ENCODE peak calls at places on chromosome 16, in nine cellular contexts. One of them, this sample, is unnamed.

GRCh38 chr16:89996178-89996489 is 23.1 kb downstream of the DBNDD1 start:
- DNase-seq in colonic mucosa: no peak
- DNase-seq in cardiac muscle cell: no peak
- DNase-seq in right atrium auricular region: no peak
- DNase-seq in effector memory CD4-positive, alpha-beta T cell: no peak
- DNase-seq in body of pancreas: no peak
- DNase-seq in AG04450: no peak
- DNase-seq in right lobe of liver: no peak
- DNase-seq in A549: no peak
- DNase-seq in this sample: no peak

GRCh38 chr16:2028620-2029220 is 2.0 kb downstream of the NHERF2 start:
- DNase-seq in colonic mucosa: no peak
- DNase-seq in cardiac muscle cell: no peak
- DNase-seq in right atrium auricular region: no peak
- DNase-seq in effector memory CD4-positive, alpha-beta T cell: no peak
- DNase-seq in body of pancreas: no peak
- DNase-seq in AG04450: no peak
- DNase-seq in right lobe of liver: peak
- DNase-seq in A549: no peak
- DNase-seq in this sample: no peak

GRCh38 chr16:67801889-67802288 is 4.5 kb downstream of the RANBP10 start:
- DNase-seq in colonic mucosa: no peak
- DNase-seq in cardiac muscle cell: no peak
- DNase-seq in right atrium auricular region: no peak
- DNase-seq in effector memory CD4-positive, alpha-beta T cell: no peak
- DNase-seq in body of pancreas: no peak
- DNase-seq in AG04450: no peak
- DNase-seq in right lobe of liver: no peak
- DNase-seq in A549: no peak
- DNase-seq in this sample: no peak

GRCh38 chr16:7452090-7452489 is 119.4 kb downstream of the RBFOX1 start:
- DNase-seq in colonic mucosa: no peak
- DNase-seq in cardiac muscle cell: no peak
- DNase-seq in right atrium auricular region: no peak
- DNase-seq in effector memory CD4-positive, alpha-beta T cell: no peak
- DNase-seq in body of pancreas: no peak
- DNase-seq in AG04450: no peak
- DNase-seq in right lobe of liver: no peak
- DNase-seq in A549: no peak
- DNase-seq in this sample: no peak

GRCh38 chr16:28168991-28169554 is 42.7 kb downstream of the XPO6 start:
- DNase-seq in colonic mucosa: no peak
- DNase-seq in cardiac muscle cell: no peak
- DNase-seq in right atrium auricular region: no peak
- DNase-seq in effector memory CD4-positive, alpha-beta T cell: peak
- DNase-seq in body of pancreas: no peak
- DNase-seq in AG04450: no peak
- DNase-seq in right lobe of liver: no peak
- DNase-seq in A549: no peak
- DNase-seq in this sample: no peak

GRCh38 chr16:69397821-69398521 is 12.2 kb upstream of the TERF2 start:
- DNase-seq in colonic mucosa: peak
- DNase-seq in cardiac muscle cell: peak
- DNase-seq in right atrium auricular region: peak
- DNase-seq in effector memory CD4-positive, alpha-beta T cell: no peak
- DNase-seq in body of pancreas: peak
- DNase-seq in AG04450: no peak
- DNase-seq in right lobe of liver: no peak
- DNase-seq in A549: peak
- DNase-seq in this sample: no peak

GRCh38 chr16:85171004-85171808 is 58.9 kb upstream of the CIBAR2 start:
- DNase-seq in colonic mucosa: no peak
- DNase-seq in cardiac muscle cell: no peak
- DNase-seq in right atrium auricular region: no peak
- DNase-seq in effector memory CD4-positive, alpha-beta T cell: no peak
- DNase-seq in body of pancreas: no peak
- DNase-seq in AG04450: no peak
- DNase-seq in right lobe of liver: peak
- DNase-seq in A549: no peak
- DNase-seq in this sample: no peak

GRCh38 chr16:29694384-29695195 is 15.6 kb downstream of the QPRT start:
- DNase-seq in colonic mucosa: no peak
- DNase-seq in cardiac muscle cell: no peak
- DNase-seq in right atrium auricular region: no peak
- DNase-seq in effector memory CD4-positive, alpha-beta T cell: no peak
- DNase-seq in body of pancreas: no peak
- DNase-seq in AG04450: no peak
- DNase-seq in right lobe of liver: peak
- DNase-seq in A549: no peak
- DNase-seq in this sample: no peak

GRCh38 chr16:61274211-61274610 is 762.0 kb downstream of the CDH8 start:
- DNase-seq in colonic mucosa: no peak
- DNase-seq in cardiac muscle cell: no peak
- DNase-seq in right atrium auricular region: no peak
- DNase-seq in effector memory CD4-positive, alpha-beta T cell: no peak
- DNase-seq in body of pancreas: no peak
- DNase-seq in AG04450: no peak
- DNase-seq in right lobe of liver: no peak
- DNase-seq in A549: no peak
- DNase-seq in this sample: no peak

GRCh38 chr16:14454391-14454790 is 175.7 kb downstream of the PARN start:
- DNase-seq in colonic mucosa: no peak
- DNase-seq in cardiac muscle cell: peak
- DNase-seq in right atrium auricular region: no peak
- DNase-seq in effector memory CD4-positive, alpha-beta T cell: no peak
- DNase-seq in body of pancreas: no peak
- DNase-seq in AG04450: peak
- DNase-seq in right lobe of liver: no peak
- DNase-seq in A549: no peak
- DNase-seq in this sample: no peak

GRCh38 chr16:28326881-28327610 is 34.7 kb downstream of the SBK1 start:
- DNase-seq in colonic mucosa: peak
- DNase-seq in cardiac muscle cell: peak
- DNase-seq in right atrium auricular region: peak
- DNase-seq in effector memory CD4-positive, alpha-beta T cell: peak
- DNase-seq in body of pancreas: peak
- DNase-seq in AG04450: no peak
- DNase-seq in right lobe of liver: peak
- DNase-seq in A549: peak
- DNase-seq in this sample: no peak

GRCh38 chr16:65098916-65099315 is 22.9 kb downstream of the CDH11 start:
- DNase-seq in colonic mucosa: no peak
- DNase-seq in cardiac muscle cell: no peak
- DNase-seq in right atrium auricular region: no peak
- DNase-seq in effector memory CD4-positive, alpha-beta T cell: no peak
- DNase-seq in body of pancreas: no peak
- DNase-seq in AG04450: no peak
- DNase-seq in right lobe of liver: no peak
- DNase-seq in A549: no peak
- DNase-seq in this sample: no peak

GRCh38 chr16:62225675-62226074 is 189.4 kb upstream of the CDH8 start:
- DNase-seq in colonic mucosa: peak
- DNase-seq in cardiac muscle cell: peak
- DNase-seq in right atrium auricular region: peak
- DNase-seq in effector memory CD4-positive, alpha-beta T cell: no peak
- DNase-seq in body of pancreas: peak
- DNase-seq in AG04450: no peak
- DNase-seq in right lobe of liver: peak
- DNase-seq in A549: peak
- DNase-seq in this sample: no peak

GRCh38 chr16:46822270-46822669 is 8.7 kb downstream of the C16orf87 start:
- DNase-seq in colonic mucosa: no peak
- DNase-seq in cardiac muscle cell: peak
- DNase-seq in right atrium auricular region: no peak
- DNase-seq in effector memory CD4-positive, alpha-beta T cell: no peak
- DNase-seq in body of pancreas: no peak
- DNase-seq in AG04450: peak
- DNase-seq in right lobe of liver: no peak
- DNase-seq in A549: no peak
- DNase-seq in this sample: no peak
- H3K27ac ChIP-seq in colonic mucosa: no peak
- H3K27ac ChIP-seq in cardiac muscle cell: peak
- H3K27ac ChIP-seq in right atrium auricular region: no peak
- H3K27ac ChIP-seq in effector memory CD4-positive, alpha-beta T cell: no peak
- H3K27ac ChIP-seq in body of pancreas: no peak
- H3K27ac ChIP-seq in AG04450: no peak
- H3K27ac ChIP-seq in right lobe of liver: no peak
- H3K27ac ChIP-seq in A549: no peak
- H3K27ac ChIP-seq in this sample: no peak

DNA sequence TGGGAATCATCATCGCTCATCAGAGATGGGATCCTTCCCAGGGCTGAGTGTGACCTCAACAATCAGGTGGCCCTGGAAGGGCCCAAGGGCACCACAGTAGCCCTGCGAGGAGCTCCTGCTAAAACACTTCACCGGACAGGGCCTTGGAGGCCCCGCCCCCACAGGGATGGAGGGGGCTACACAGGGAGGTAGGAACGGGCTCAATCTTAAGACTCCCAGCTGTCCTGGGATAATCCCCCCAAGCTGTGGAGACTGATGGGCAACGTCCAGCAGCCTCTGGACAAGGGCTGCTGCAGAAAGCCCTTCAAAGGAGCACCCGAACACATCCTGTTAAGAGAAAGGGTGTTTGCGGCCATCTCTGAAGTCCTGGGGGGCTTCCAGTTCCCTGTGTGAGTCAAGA is 60.4 kb downstream of the ZNF423 start:
- DNase-seq in colonic mucosa: no peak
- DNase-seq in cardiac muscle cell: no peak
- DNase-seq in right atrium auricular region: no peak
- DNase-seq in effector memory CD4-positive, alpha-beta T cell: no peak
- DNase-seq in body of pancreas: no peak
- DNase-seq in AG04450: no peak
- DNase-seq in right lobe of liver: no peak
- DNase-seq in A549: no peak
- DNase-seq in this sample: no peak
- H3K27ac ChIP-seq in colonic mucosa: no peak
- H3K27ac ChIP-seq in cardiac muscle cell: no peak
- H3K27ac ChIP-seq in right atrium auricular region: no peak
- H3K27ac ChIP-seq in effector memory CD4-positive, alpha-beta T cell: no peak
- H3K27ac ChIP-seq in body of pancreas: no peak
- H3K27ac ChIP-seq in AG04450: no peak
- H3K27ac ChIP-seq in right lobe of liver: no peak
- H3K27ac ChIP-seq in A549: no peak
- H3K27ac ChIP-seq in this sample: no peak

GRCh38 chr16:87046235-87046634 is 271.0 kb downstream of the C16orf95 start:
- DNase-seq in colonic mucosa: no peak
- DNase-seq in cardiac muscle cell: no peak
- DNase-seq in right atrium auricular region: no peak
- DNase-seq in effector memory CD4-positive, alpha-beta T cell: no peak
- DNase-seq in body of pancreas: no peak
- DNase-seq in AG04450: no peak
- DNase-seq in right lobe of liver: no peak
- DNase-seq in A549: no peak
- DNase-seq in this sample: no peak

GRCh38 chr16:87044031-87044380 is 273.2 kb downstream of the C16orf95 start:
- DNase-seq in colonic mucosa: no peak
- DNase-seq in cardiac muscle cell: no peak
- DNase-seq in right atrium auricular region: no peak
- DNase-seq in effector memory CD4-positive, alpha-beta T cell: no peak
- DNase-seq in body of pancreas: no peak
- DNase-seq in AG04450: no peak
- DNase-seq in right lobe of liver: no peak
- DNase-seq in A549: peak
- DNase-seq in this sample: no peak

GRCh38 chr16:87043273-87044030 is 273.7 kb downstream of the C16orf95 start:
- DNase-seq in colonic mucosa: no peak
- DNase-seq in cardiac muscle cell: peak
- DNase-seq in right atrium auricular region: no peak
- DNase-seq in effector memory CD4-positive, alpha-beta T cell: no peak
- DNase-seq in body of pancreas: no peak
- DNase-seq in AG04450: peak
- DNase-seq in right lobe of liver: no peak
- DNase-seq in A549: no peak
- DNase-seq in this sample: no peak

GRCh38 chr16:87045462-87046216 is 271.6 kb downstream of the C16orf95 start:
- DNase-seq in colonic mucosa: no peak
- DNase-seq in cardiac muscle cell: no peak
- DNase-seq in right atrium auricular region: no peak
- DNase-seq in effector memory CD4-positive, alpha-beta T cell: no peak
- DNase-seq in body of pancreas: no peak
- DNase-seq in AG04450: no peak
- DNase-seq in right lobe of liver: no peak
- DNase-seq in A549: no peak
- DNase-seq in this sample: no peak

DNA sequence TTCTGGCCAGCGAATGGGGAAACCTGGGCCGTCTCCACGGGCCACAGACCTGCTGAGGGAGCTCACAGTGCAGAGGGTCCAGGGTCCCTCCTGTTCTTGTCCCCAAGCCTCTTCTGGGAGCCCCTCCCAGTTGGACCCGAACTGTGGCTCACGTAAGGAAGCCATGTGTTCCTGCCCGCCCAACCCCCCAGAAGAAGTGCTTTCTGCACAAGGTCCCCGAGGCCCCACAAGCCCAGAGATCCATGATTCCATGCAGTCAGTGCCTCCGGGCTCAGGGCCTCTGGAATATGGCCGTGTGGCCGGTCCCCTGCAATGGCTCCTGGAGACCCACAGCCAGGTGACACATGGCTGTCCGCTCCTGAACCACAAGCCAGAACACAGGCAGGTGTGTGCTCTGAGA is 272.4 kb downstream of the C16orf95 start:
- DNase-seq in colonic mucosa: no peak
- DNase-seq in cardiac muscle cell: no peak
- DNase-seq in right atrium auricular region: no peak
- DNase-seq in effector memory CD4-positive, alpha-beta T cell: no peak
- DNase-seq in body of pancreas: no peak
- DNase-seq in AG04450: no peak
- DNase-seq in right lobe of liver: no peak
- DNase-seq in A549: no peak
- DNase-seq in this sample: no peak
- H3K27ac ChIP-seq in colonic mucosa: no peak
- H3K27ac ChIP-seq in cardiac muscle cell: no peak
- H3K27ac ChIP-seq in right atrium auricular region: no peak
- H3K27ac ChIP-seq in effector memory CD4-positive, alpha-beta T cell: no peak
- H3K27ac ChIP-seq in body of pancreas: no peak
- H3K27ac ChIP-seq in AG04450: no peak
- H3K27ac ChIP-seq in right lobe of liver: no peak
- H3K27ac ChIP-seq in A549: no peak
- H3K27ac ChIP-seq in this sample: no peak

DNA sequence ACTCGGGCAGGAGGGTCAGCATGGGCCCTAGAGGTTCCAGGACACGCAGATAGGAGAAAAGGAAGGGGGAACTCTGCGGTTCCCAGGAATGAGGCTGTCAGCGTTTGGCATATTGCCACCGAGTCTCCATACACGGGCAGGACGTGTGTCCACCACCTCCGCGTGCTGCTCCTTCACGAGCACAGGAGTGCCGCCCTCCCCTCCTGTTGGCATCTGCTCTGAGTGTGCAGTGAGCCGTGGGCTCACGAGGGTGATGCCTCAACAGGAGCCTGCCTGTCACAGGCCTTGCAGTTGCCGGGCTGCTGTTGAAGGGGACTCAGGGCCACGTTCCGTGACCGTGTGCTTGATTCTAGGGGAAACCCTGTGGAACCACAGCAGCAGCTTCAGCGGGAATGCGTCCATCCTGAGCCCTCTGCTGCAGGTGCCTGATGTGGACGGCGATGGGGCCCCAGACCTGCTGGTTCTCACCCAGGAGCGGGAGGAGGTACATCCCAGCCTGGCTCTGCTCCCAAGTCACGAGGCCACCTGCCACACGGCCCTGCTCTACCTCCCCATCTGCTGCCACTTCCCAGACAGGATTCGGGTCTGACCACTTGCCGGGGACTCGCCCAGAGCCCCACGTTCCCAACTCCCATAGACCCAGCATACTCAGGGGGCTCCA is 14.6 kb downstream of the RGS11 start:
- DNase-seq in colonic mucosa: no peak
- DNase-seq in cardiac muscle cell: no peak
- DNase-seq in right atrium auricular region: no peak
- DNase-seq in effector memory CD4-positive, alpha-beta T cell: no peak
- DNase-seq in body of pancreas: no peak
- DNase-seq in AG04450: no peak
- DNase-seq in right lobe of liver: no peak
- DNase-seq in A549: no peak
- DNase-seq in this sample: no peak
- H3K27ac ChIP-seq in colonic mucosa: no peak
- H3K27ac ChIP-seq in cardiac muscle cell: no peak
- H3K27ac ChIP-seq in right atrium auricular region: peak
- H3K27ac ChIP-seq in effector memory CD4-positive, alpha-beta T cell: no peak
- H3K27ac ChIP-seq in body of pancreas: no peak
- H3K27ac ChIP-seq in AG04450: no peak
- H3K27ac ChIP-seq in right lobe of liver: no peak
- H3K27ac ChIP-seq in A549: no peak
- H3K27ac ChIP-seq in this sample: no peak

This sample was measured in ovary.